ENCODE peak calls at places on chromosomes 3 and 15, in four cellular contexts. R, W, C and D are unnamed samples.

GRCh38 chr15:45891766-45892165 is 256.9 kb downstream of the SQOR start:
- DNase-seq in W (no peak), R (no peak), C (peak; percentile 49), D (no peak)

GRCh38 chr3:46221368-46221767 is 13.3 kb upstream of the CCR1 start:
- DNase-seq in R (no peak), C (no peak), W (no peak), D (no peak)

GRCh38 chr15:45276851-45277250 is 24.8 kb downstream of the SLC28A2 start:
- DNase-seq in C (no peak), R (peak; percentile 50), W (no peak), D (peak; percentile 74)

GRCh38 chr3:26623409-26624208 is 1.0 kb downstream of the LRRC3B start:
- DNase-seq in W (no peak), R (peak; percentile 85), C (no peak), D (no peak)

GRCh38 chr15:100601628-100602063 is 338 bp downstream of the LINS1 start:
- DNase-seq in C (no peak), R (no peak), W (no peak), D (no peak)

GRCh38 chr3:161474691-161475090 is 21.9 kb upstream of the OTOL1 start:
- DNase-seq in R (no peak), C (no peak), W (no peak), D (no peak)

GRCh38 chr15:31483924-31484368 is 157.3 kb downstream of the KLF13 start:
- DNase-seq in C (no peak), R (peak; percentile 77), W (no peak), D (no peak)

GRCh38 chr3:55795736-55796135 is 308.6 kb upstream of the WNT5A start:
- DNase-seq in W (no peak), R (no peak), C (no peak), D (no peak)

GRCh38 chr15:39640665-39641064 is 59.8 kb downstream of the THBS1 start:
- DNase-seq in R (no peak), C (no peak), W (no peak), D (no peak)

GRCh38 chr3:141737108-141737507 is 990 bp upstream of the RNF7 start:
- DNase-seq in R (no peak), W (no peak), C (no peak), D (no peak)

GRCh38 chr3:122937745-122938144 is 89.8 kb downstream of the SEMA5B start:
- DNase-seq in C (no peak), R (no peak), W (no peak), D (no peak)

GRCh38 chr3:123618076-123618703 is 33.3 kb upstream of the HACD2 start:
- DNase-seq in R (no peak), C (no peak), W (no peak), D (no peak)

GRCh38 chr3:64308931-64309330 is 83.7 kb upstream of the PRICKLE2 start:
- DNase-seq in R (no peak), C (no peak), W (no peak), D (no peak)

GRCh38 chr15:91182096-91182495 is 82.0 kb downstream of the SV2B start:
- DNase-seq in R (no peak), C (no peak), W (no peak), D (no peak)

GRCh38 chr3:136078421-136079364 is 113.2 kb downstream of the PPP2R3A start:
- DNase-seq in W (no peak), C (no peak), R (peak; percentile 23), D (peak; percentile 35)

GRCh38 chr3:104796556-104796955 is 570.2 kb upstream of the ALCAM start:
- DNase-seq in W (no peak), R (no peak), C (no peak), D (no peak)

GRCh38 chr3:104952587-104952986 is 414.1 kb upstream of the ALCAM start:
- DNase-seq in W (no peak), C (no peak), R (no peak), D (no peak)

GRCh38 chr3:129014793-129015345 is 13.8 kb downstream of the EFCC1 start:
- DNase-seq in C (no peak), R (no peak), W (no peak), D (no peak)

GRCh38 chr15:73989001-73989798 is 2.9 kb downstream of the STOML1 start:
- DNase-seq in R (no peak), W (no peak), C (no peak), D (peak; percentile 62)

GRCh38 chr15:84907731-84908130 is 23.3 kb downstream of the SLC28A1 start:
- DNase-seq in R (no peak), C (no peak), W (no peak), D (no peak)

GRCh38 chr3:128289534-128289933 is 136.3 kb downstream of the EEFSEC start:
- DNase-seq in W (no peak), C (no peak), R (no peak), D (no peak)

GRCh38 chr3:50256978-50257890 is 11.7 kb upstream of the SEMA3B start:
- DNase-seq in C (peak; percentile 51), W (no peak), R (peak; percentile 82), D (peak; percentile 61)
- H3K4me1 ChIP-seq in C (peaks cover 71% of the 10 kb centered on the region), W (peaks cover 52% of the 10 kb centered on the region), R (peaks cover 16% of the 10 kb centered on the region), D (no peaks in the 10 kb centered on the region)

DNA sequence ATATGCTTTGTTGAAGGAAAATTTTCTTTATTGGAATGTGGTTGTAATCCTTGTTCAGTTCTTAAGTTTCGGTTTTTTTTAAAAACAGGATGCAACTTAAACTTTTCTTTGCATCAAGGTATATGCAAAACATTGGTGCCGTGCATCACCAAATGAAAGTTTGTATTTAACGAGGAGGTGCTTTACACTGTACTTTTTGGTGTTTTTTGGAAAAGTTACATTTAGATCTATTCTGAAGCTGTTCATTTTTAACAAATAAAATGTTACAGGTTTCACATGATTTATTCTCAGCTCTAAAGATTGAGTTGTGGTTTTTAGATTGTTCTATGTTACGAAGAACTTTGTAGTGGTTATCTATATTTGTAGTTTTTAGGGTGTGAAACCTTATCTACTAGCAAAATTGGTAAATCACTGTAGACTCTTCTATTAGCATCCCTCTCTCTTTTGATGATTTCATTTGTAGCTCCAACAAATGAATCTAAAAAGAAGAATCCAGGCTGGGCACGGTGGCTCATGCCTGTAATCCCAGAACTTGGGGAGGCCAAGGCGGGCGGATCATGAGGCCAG is 7.0 kb upstream of the LRCH3 start:
- DNase-seq in R (no peak), C (no peak), W (no peak), D (no peak)
- H3K4me3 ChIP-seq in R (no peak overlapping the region), C (no peak overlapping the region), W (no peak overlapping the region), D (no peak overlapping the region)

DNA sequence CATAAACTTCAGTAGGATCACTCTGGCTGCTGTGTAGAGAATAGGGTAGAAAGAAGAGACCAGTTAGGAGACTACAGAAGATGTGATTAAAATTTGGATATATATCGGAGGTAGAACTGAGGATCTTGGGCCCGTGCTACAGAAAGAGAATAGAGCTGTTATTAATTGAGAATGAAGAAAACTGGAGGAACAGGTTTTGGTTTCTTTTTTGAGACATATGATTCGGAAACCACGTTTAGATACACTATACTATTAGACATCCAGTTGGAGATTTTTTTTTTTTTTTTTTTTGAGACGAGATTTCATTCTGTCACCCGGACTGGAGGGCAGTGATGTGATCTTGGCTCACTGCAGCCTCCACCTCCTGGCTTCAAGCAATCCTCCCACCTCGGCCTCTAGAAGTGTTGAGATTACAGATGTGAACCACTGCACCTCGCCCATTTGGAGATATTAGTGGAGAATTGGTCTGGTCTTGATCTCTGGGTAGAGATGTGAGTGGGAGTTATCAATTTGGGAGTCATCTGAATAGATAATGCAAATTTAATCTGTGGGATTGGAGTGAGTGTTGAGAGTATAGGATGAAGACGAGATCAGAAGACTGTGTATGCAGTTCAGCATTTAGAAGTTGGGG is 50.9 kb downstream of the TCF12 start:
- DNase-seq in C (no peak), R (no peak), W (no peak), D (peak; percentile 52)
- H3K27ac ChIP-seq in C (no peak overlapping the region), R (peak overlapping the region; percentile 62), W (no peak overlapping the region), D (no peak overlapping the region)

GRCh38 chr3:5192568-5193319 is 5.2 kb downstream of the EDEM1 start:
- DNase-seq in W (no peak), R (no peak), C (no peak), D (no peak)
- H3K4me1 ChIP-seq in W (peaks cover 69% of the 10 kb centered on the region), R (peaks cover 26% of the 10 kb centered on the region), C (peaks cover 54% of the 10 kb centered on the region), D (peaks cover 16% of the 10 kb centered on the region)

GRCh38 chr3:23804441-23805227 is 1.1 kb upstream of the UBE2E1 start:
- DNase-seq in C (no peak), R (no peak), W (no peak), D (peak; percentile 87)
- H3K4me3 ChIP-seq in C (no peak overlapping the region), R (peak overlapping the region; percentile 88), W (no peak overlapping the region), D (no peak overlapping the region)

DNA sequence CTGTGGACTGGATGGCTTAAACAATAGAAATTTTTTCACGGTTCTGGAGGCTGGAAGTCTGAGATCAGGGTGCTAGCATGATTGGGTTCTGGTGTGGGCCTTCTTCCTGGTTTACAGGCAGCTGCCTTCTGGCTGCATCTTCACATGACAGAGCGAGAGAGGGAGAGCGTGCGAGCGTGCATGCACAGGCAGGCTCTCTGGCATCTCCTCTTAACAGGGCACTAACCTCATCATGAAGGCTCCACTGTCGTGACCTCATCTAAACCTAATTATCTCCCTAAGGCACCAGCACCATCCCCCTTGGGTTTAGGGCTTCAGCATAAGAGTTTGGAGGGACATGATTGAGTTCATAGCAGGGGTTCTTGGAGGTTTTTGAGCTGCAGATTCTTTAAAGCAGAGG is 292.0 kb upstream of the C2CD4B start:
- DNase-seq in C (no peak), R (no peak), W (no peak), D (no peak)
- H3K27ac ChIP-seq in C (peak overlapping the region; percentile 79), R (no peak overlapping the region), W (peak overlapping the region; percentile 84), D (no peak overlapping the region)

GRCh38 chr3:13163848-13164382 is 90.7 kb upstream of the IQSEC1 start:
- DNase-seq in R (no peak), C (no peak), W (no peak), D (no peak)

GRCh38 chr3:13167064-13167743 is 94.0 kb upstream of the IQSEC1 start:
- DNase-seq in W (no peak), C (no peak), R (no peak), D (no peak)

GRCh38 chr3:13166243-13167063 is 93.2 kb upstream of the IQSEC1 start:
- DNase-seq in W (no peak), C (no peak), R (no peak), D (no peak)

GRCh38 chr3:13165576-13165975 is 92.3 kb upstream of the IQSEC1 start:
- DNase-seq in R (no peak), W (no peak), C (no peak), D (no peak)

GRCh38 chr3:13164893-13165492 is 91.8 kb upstream of the IQSEC1 start:
- DNase-seq in W (no peak), C (no peak), R (no peak), D (no peak)
- H3K4me1 ChIP-seq in W (no peaks in the 10 kb centered on the region), C (no peaks in the 10 kb centered on the region), R (peaks cover 27% of the 10 kb centered on the region), D (no peaks in the 10 kb centered on the region)

GRCh38 chr15:66897971-66898370 is 167.4 kb upstream of the SMAD3 start:
- DNase-seq in W (no peak), C (no peak), R (no peak), D (no peak)
- H3K4me3 ChIP-seq in W (no peak overlapping the region), C (no peak overlapping the region), R (no peak overlapping the region), D (no peak overlapping the region)